ENCODE peak calls at places on chromosomes 11 and 22, in six cellular contexts. B is stomach, V is dorsolateral prefrontal cortex, Z is psoas muscle, Q is right cardiac atrium, P is cardiac muscle cell. C is an unnamed sample.

GRCh38 chr11:119599864-119600593 is 129.0 kb downstream of the NECTIN1 start:
- DNase-seq in B (no peak), V (no peak), Z (no peak), Q (no peak), P (no peak), C (no peak)

GRCh38 chr22:30609260-30610185 is 2.5 kb downstream of the TCN2 start:
- DNase-seq in B (peak), V (no peak), Z (peak), Q (no peak), P (peak), C (peak)

GRCh38 chr11:76617553-76618265 is 52.8 kb downstream of the LRRC32 start:
- DNase-seq in B (no peak), V (no peak), Z (no peak), Q (peak), P (peak), C (no peak)

GRCh38 chr22:25202290-25202921 is 2.7 kb downstream of the CRYBB3 start:
- DNase-seq in B (peak), V (peak), Z (no peak), Q (peak), P (peak), C (peak)

GRCh38 chr11:38835986-38836385 is 2237.9 kb upstream of the RAG2 start:
- DNase-seq in B (no peak), V (no peak), Z (no peak), Q (no peak), P (no peak), C (no peak)

GRCh38 chr11:95445746-95446333 is 214.8 kb upstream of the SESN3 start:
- DNase-seq in B (no peak), V (no peak), Z (no peak), Q (no peak), P (no peak), C (no peak)

GRCh38 chr22:44181033-44181911 is 547 bp downstream of the PARVG start:
- DNase-seq in B (peak), V (no peak), Z (peak), Q (peak), P (no peak), C (no peak)

GRCh38 chr11:36022891-36023290 is 79.0 kb downstream of the LDLRAD3 start:
- DNase-seq in B (no peak), V (no peak), Z (no peak), Q (no peak), P (no peak), C (no peak)

GRCh38 chr22:47929073-47929472 is 1166.6 kb downstream of the TBC1D22A start:
- DNase-seq in B (no peak), V (no peak), Z (no peak), Q (no peak), P (no peak), C (no peak)

GRCh38 chr22:41619979-41620645 is 731 bp downstream of the DESI1 start:
- DNase-seq in B (peak), V (peak), Z (peak), Q (peak), P (no peak), C (peak)

GRCh38 chr11:68783216-68783821 is 32.0 kb upstream of the TESMIN start:
- DNase-seq in B (no peak), V (no peak), Z (no peak), Q (peak), P (no peak), C (no peak)

GRCh38 chr11:129457321-129457720 is 81.7 kb downstream of the BARX2 start:
- DNase-seq in B (no peak), V (no peak), Z (no peak), Q (no peak), P (no peak), C (no peak)

GRCh38 chr11:121521145-121522042 is 68.6 kb upstream of the SORL1-AS1 start:
- DNase-seq in B (no peak), V (no peak), Z (no peak), Q (no peak), P (no peak), C (no peak)

DNA sequence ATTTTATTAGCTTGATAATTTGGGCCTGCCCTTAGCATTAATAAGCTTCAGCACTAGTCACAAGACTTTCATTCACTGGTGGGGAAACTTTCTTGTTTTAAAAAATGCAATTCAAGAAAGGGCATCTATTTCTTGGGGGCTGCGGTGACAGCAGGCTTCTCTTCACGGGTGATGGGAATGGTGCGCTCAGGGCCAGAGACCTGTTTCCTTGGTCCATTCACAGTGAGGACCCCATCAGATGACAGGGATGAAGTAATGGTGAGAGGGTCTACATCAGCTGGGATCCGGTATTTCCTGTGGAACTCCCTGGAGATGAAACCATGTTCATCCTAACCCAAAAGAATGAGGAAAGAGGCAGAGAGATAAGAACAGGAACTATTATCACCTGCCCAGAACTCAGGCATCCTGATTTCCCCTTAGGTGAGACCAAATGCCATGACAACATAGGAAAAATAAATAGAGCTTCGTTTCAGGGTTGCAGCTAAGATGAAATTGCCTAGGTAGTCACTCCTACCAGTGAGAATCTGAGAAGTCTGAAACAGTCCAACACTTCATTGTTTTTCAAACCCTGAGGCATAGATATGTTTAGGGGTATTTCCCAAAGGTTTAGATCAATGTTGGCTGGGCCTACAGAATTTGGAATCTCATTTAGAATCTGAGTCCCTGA is 2.8 kb downstream of the CRYAB start:
- DNase-seq in B (no peak), V (no peak), Z (no peak), Q (no peak), P (no peak), C (no peak)
- H3K4me3 ChIP-seq in B (peak), V (no peak), Z (peak), Q (peak), P (no peak), C (no peak)

GRCh38 chr11:90601261-90601660 is 378.4 kb upstream of the CHORDC1 start:
- DNase-seq in B (no peak), V (no peak), Z (no peak), Q (no peak), P (no peak), C (no peak)
- H3K4me3 ChIP-seq in B (no peak), V (no peak), Z (no peak), Q (no peak), P (no peak), C (no peak)

DNA sequence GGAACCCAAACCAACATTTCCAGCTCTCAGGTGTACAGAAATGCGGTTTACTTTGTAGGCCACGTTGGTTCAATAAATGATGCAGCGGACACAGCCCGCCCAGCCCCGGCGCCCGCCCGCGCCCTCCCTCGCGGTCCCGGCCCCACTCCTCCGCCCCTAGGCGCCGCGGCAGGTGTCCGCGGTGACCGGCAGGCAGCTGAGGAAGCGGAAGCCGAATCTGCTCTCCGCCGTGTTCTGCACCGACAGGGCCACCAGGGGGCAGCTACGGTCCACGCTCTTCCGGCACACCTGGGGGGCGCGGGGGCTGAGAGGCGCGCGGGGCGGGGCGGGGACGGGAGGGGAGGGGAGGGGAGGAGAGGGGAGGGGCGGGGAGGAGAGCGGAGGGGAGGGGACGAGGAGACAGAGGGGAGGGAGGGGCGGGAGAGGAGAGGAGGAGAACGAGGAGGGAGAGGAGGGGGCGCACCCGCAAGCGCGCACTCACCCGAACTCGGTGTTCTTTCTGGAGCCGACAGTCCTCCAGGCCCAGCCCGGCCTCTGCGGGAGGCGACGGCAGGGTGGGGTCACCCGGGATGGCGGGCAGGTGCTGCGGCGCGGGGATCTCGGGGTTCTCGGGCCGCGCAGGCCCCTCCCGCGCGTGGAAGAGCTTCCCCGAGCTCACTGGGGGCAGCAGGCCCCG is 5.6 kb downstream of the LMNTD2 start:
- DNase-seq in B (peak), V (no peak), Z (peak), Q (peak), P (peak), C (peak)
- H3K4me3 ChIP-seq in B (peak), V (no peak), Z (peak), Q (peak), P (peak), C (no peak)

GRCh38 chr11:46534713-46535112 is 59.1 kb downstream of the AMBRA1 start:
- DNase-seq in B (no peak), V (no peak), Z (no peak), Q (no peak), P (no peak), C (no peak)

GRCh38 chr11:46533396-46534110 is 60.3 kb downstream of the AMBRA1 start:
- DNase-seq in B (no peak), V (no peak), Z (no peak), Q (no peak), P (no peak), C (no peak)

GRCh38 chr11:46537851-46538295 is 56.0 kb downstream of the AMBRA1 start:
- DNase-seq in B (peak), V (peak), Z (peak), Q (peak), P (peak), C (peak)

GRCh38 chr11:46535688-46536087 is 58.1 kb downstream of the AMBRA1 start:
- DNase-seq in B (no peak), V (no peak), Z (no peak), Q (no peak), P (no peak), C (no peak)

GRCh38 chr11:46537121-46537520 is 56.7 kb downstream of the AMBRA1 start:
- DNase-seq in B (no peak), V (no peak), Z (no peak), Q (no peak), P (peak), C (no peak)
- H3K4me3 ChIP-seq in B (no peak), V (no peak), Z (no peak), Q (no peak), P (no peak), C (no peak)

GRCh38 chr22:39530136-39530535 is 2.4 kb downstream of the RPS19BP1 start:
- DNase-seq in B (no peak), V (no peak), Z (no peak), Q (no peak), P (no peak), C (no peak)
- H3K4me3 ChIP-seq in B (peak), V (no peak), Z (peak), Q (no peak), P (no peak), C (no peak)

GRCh38 chr11:125166347-125166841 is 1.8 kb downstream of the PKNOX2 start:
- DNase-seq in B (no peak), V (no peak), Z (peak), Q (peak), P (peak), C (peak)

GRCh38 chr11:125168875-125169537 is 4.5 kb downstream of the PKNOX2 start:
- DNase-seq in B (no peak), V (peak), Z (no peak), Q (no peak), P (peak), C (peak)

GRCh38 chr11:125166903-125167291 is 2.3 kb downstream of the PKNOX2 start:
- DNase-seq in B (no peak), V (no peak), Z (no peak), Q (no peak), P (no peak), C (no peak)

GRCh38 chr11:125167292-125167953 is 2.9 kb downstream of the PKNOX2 start:
- DNase-seq in B (no peak), V (no peak), Z (peak), Q (peak), P (peak), C (peak)

DNA sequence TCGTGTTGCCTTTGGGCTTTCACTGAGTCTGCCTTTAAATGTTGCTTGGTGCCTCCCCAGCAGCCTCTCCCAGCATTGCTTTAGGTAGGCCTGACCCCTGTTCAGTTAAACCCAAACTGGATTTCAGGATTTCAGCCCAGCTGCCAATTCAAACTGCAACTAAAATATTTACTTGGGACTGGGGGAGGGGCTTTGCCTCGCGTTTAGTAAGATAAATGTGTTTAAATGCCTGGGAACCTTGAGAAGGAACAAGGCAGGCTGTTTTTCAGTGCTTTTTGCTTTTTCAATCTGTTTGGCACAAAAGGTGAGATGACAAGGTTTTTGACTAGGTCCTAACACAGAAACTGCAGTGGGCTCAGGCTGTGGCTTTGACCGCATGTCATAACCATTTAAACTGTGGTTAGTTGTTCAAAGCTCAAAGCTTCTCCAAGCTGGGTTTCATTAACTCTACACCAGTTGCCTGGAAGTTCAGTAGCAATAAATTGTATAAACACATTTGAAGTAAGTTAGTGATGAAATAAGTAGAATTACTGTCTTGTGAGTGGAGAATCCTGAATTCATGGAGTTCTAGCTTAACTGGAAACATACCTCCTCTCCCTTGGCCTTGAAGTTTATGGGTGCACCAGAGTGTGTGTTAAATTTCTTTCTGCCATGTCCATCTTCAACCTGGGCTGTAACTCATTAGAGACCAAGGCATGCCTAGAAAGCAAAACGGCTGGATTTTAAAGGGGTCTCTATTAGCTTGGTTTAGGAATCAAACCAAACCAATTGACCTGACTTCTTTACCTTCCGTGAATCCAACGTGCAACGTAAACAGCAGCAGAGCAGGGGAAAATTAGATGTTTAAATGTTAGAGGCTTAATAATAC is 3.6 kb downstream of the PKNOX2 start:
- DNase-seq in B (peak), V (no peak), Z (no peak), Q (no peak), P (peak), C (no peak)
- H3K4me3 ChIP-seq in B (peak), V (peak), Z (peak), Q (no peak), P (no peak), C (no peak)

GRCh38 chr22:46079093-46079860 is 71.0 kb upstream of the PPARA start:
- DNase-seq in B (peak), V (no peak), Z (peak), Q (peak), P (no peak), C (peak)
- H3K4me3 ChIP-seq in B (peak), V (peak), Z (peak), Q (peak), P (no peak), C (peak)

C was measured in uterus.